ENCODE peak calls at places on chromosomes 16 and 17, in five cellular contexts. F is SJSA1; J is activated naive CD4-positive, alpha-beta T cell treated with Interleukin-2 at 50 U/mL for 16 hours; Y is GOT3; T is GM13977. A is an unnamed sample.

GRCh38 chr16:6267682-6268081 is 1065.0 kb upstream of the RBFOX1 start:
- DNase-seq in F (no peak), Y (no peak), J (no peak), T (no peak), A (no peak)

GRCh38 chr17:60926466-60927183 is 249.0 kb downstream of the BCAS3 start:
- DNase-seq in J (no peak), Y (no peak), F (no peak), T (no peak), A (no peak)

GRCh38 chr17:31629696-31630470 is 229.2 kb downstream of the COPRS start:
- DNase-seq in T (no peak), Y (no peak), F (no peak), J (no peak), A (no peak)

GRCh38 chr17:66673668-66674276 is 161.1 kb upstream of the CACNG5 start:
- DNase-seq in Y (no peak), T (no peak), J (peak), F (peak), A (peak)

GRCh38 chr17:57537524-57538410 is 207.3 kb downstream of the CCDC182 start:
- DNase-seq in J (no peak), T (no peak), Y (no peak), F (no peak), A (no peak)

GRCh38 chr16:84292032-84292431 is 2.6 kb upstream of the WFDC1 start:
- DNase-seq in T (no peak), Y (no peak), F (peak), J (no peak), A (no peak)

GRCh38 chr17:70473049-70473448 is 303.7 kb downstream of the KCNJ2 start:
- DNase-seq in F (no peak), Y (no peak), T (no peak), J (no peak), A (no peak)

GRCh38 chr17:62995377-62995885 is 29.4 kb downstream of the TANC2 start:
- DNase-seq in J (peak), T (peak), Y (no peak), F (no peak), A (no peak)

GRCh38 chr17:19747829-19748806 is at the start of gene ALDH3A1:
- DNase-seq in T (no peak), F (no peak), Y (no peak), J (no peak), A (no peak)

GRCh38 chr16:81216706-81217105 is 21.8 kb upstream of the BCO1 start:
- DNase-seq in F (no peak), J (no peak), Y (no peak), T (no peak), A (no peak)

GRCh38 chr17:64155090-64155630 is 25.2 kb upstream of the ERN1 start:
- DNase-seq in J (no peak), Y (no peak), T (no peak), F (no peak), A (no peak)

GRCh38 chr17:43467981-43468541 is 15.7 kb upstream of the DHX8 start:
- DNase-seq in F (no peak), J (no peak), Y (no peak), T (no peak), A (no peak)

GRCh38 chr17:70773210-70773609 is 603.9 kb downstream of the KCNJ2 start:
- DNase-seq in Y (no peak), F (no peak), T (no peak), J (no peak), A (no peak)

GRCh38 chr17:77959926-77960521 is 1.5 kb downstream of the TNRC6C start:
- DNase-seq in F (no peak), T (peak), J (no peak), Y (no peak), A (no peak)

GRCh38 chr17:78322858-78323455 is 36.9 kb downstream of the SOCS3 start:
- DNase-seq in T (no peak), Y (no peak), F (no peak), J (no peak), A (no peak)

GRCh38 chr16:89945654-89946053 is 2.9 kb upstream of the DEF8 start:
- DNase-seq in Y (no peak), T (no peak), J (no peak), F (no peak), A (no peak)

GRCh38 chr17:37828313-37829124 is 83.7 kb upstream of the HNF1B start:
- DNase-seq in T (no peak), F (no peak), Y (no peak), J (no peak), A (peak)

GRCh38 chr17:73414171-73414955 is 102.6 kb upstream of the CDC42EP4 start:
- DNase-seq in J (no peak), F (no peak), Y (no peak), T (no peak), A (no peak)

GRCh38 chr16:28292731-28293588 is 635 bp downstream of the SBK1 start:
- DNase-seq in J (peak), Y (no peak), F (no peak), T (peak), A (no peak)

GRCh38 chr16:1436731-1437355 is 6.0 kb downstream of the PERCC1 start:
- DNase-seq in T (no peak), J (no peak), F (no peak), Y (no peak), A (no peak)

GRCh38 chr16:46757339-46758050 is 9.4 kb upstream of the MYLK3 start:
- DNase-seq in Y (no peak), T (no peak), F (no peak), J (no peak), A (no peak)

GRCh38 chr17:43402567-43402966 is 3.8 kb downstream of the ARL4D start:
- DNase-seq in Y (no peak), F (no peak), J (no peak), T (no peak), A (no peak)

A was measured in activated CD4-positive, alpha-beta memory T cell treated with anti-CD3 and anti-CD28 coated beads, Interleukin-2, amount 10 ng/mL, durations not matched to agents 7 days and 5 days.